ENCODE peak calls at places on chromosome 16, in six cellular contexts. C is transverse colon, W is pancreas, Z is AG08395, B is progenitor cell of endocrine pancreas, R is ecto neural progenitor cell. Q is an unnamed sample.

GRCh38 chr16:70665113-70665694 is 18.8 kb downstream of the IL34 start:
- DNase-seq in W (no peak), C (no peak), B (no peak), Z (no peak), R (no peak), Q (no peak)

GRCh38 chr16:85586360-85587145 is 26.6 kb upstream of the GSE1 start:
- DNase-seq in Z (peak; percentile 66), C (peak; percentile 46), W (peak; percentile 32), R (no peak), B (no peak), Q (no peak)

GRCh38 chr16:90020838-90021382 is 1.7 kb upstream of the DBNDD1 start:
- DNase-seq in W (no peak), C (no peak), B (no peak), R (no peak), Z (no peak), Q (no peak)

GRCh38 chr16:53415504-53415903 is 18.8 kb upstream of the RBL2 start:
- DNase-seq in Z (no peak), W (no peak), C (no peak), R (no peak), B (no peak), Q (no peak)

GRCh38 chr16:88536971-88537751 is 33.0 kb upstream of the ZC3H18 start:
- DNase-seq in W (peak; percentile 46), C (no peak), B (no peak), R (no peak), Z (no peak), Q (peak; percentile 80)

GRCh38 chr16:69903851-69904250 is 47.3 kb upstream of the CLEC18A start:
- DNase-seq in W (no peak), R (no peak), Z (peak; percentile 41), B (no peak), C (no peak), Q (no peak)

GRCh38 chr16:49324703-49325102 is 43.1 kb upstream of the CBLN1 start:
- DNase-seq in W (no peak), C (no peak), R (no peak), B (no peak), Z (no peak), Q (no peak)

GRCh38 chr16:80176114-80176513 is 364.7 kb upstream of the DYNLRB2 start:
- DNase-seq in Z (peak; percentile 17), W (no peak), B (no peak), C (no peak), R (no peak), Q (no peak)